ENCODE peak calls at places on chromosomes 12 and 14, in six cellular contexts. C is BJ; H is adrenal gland; T is MCF 10A; I is uterus; A is activated naive CD8-positive, alpha-beta T cell treated with anti-CD3 and anti-CD28 coated beads for 36 hours. V is an unnamed sample.

GRCh38 chr12:85029456-85029855 is 6.6 kb downstream of the TSPAN19 start:
- DNase-seq in C (no peak), H (no peak), T (peak), I (no peak), A (no peak), V (peak)

GRCh38 chr12:508795-509194 is 49.1 kb downstream of the B4GALNT3 start:
- DNase-seq in C (no peak), H (no peak), T (peak), I (no peak), A (no peak), V (no peak)

GRCh38 chr14:22563987-22564386 is 25.0 kb downstream of the DAD1 start:
- DNase-seq in C (no peak), H (no peak), T (no peak), I (no peak), A (no peak), V (no peak)

GRCh38 chr12:110844551-110845395 is 2.0 kb upstream of the CCDC63 start:
- DNase-seq in C (no peak), H (peak), T (peak), I (no peak), A (no peak), V (peak)

GRCh38 chr12:56487448-56488040 is 417 bp downstream of the GLS2 start:
- DNase-seq in C (no peak), H (peak), T (peak), I (peak), A (peak), V (no peak)

GRCh38 chr12:120276734-120277133 is 11.2 kb upstream of the PXN start:
- DNase-seq in C (no peak), H (no peak), T (peak), I (no peak), A (no peak), V (no peak)

GRCh38 chr12:3600039-3600720 is 109.2 kb downstream of the PRMT8 start:
- DNase-seq in C (no peak), H (no peak), T (no peak), I (no peak), A (no peak), V (no peak)

GRCh38 chr14:101716077-101716950 is 45.2 kb upstream of the PPP2R5C start:
- DNase-seq in C (no peak), H (no peak), T (no peak), I (no peak), A (no peak), V (no peak)

GRCh38 chr12:27585739-27586265 is 61.8 kb downstream of the PPFIBP1 start:
- DNase-seq in C (no peak), H (no peak), T (no peak), I (no peak), A (no peak), V (no peak)

GRCh38 chr14:39322807-39323206 is 89.1 kb downstream of the MIA2 start:
- DNase-seq in C (peak), H (no peak), T (no peak), I (no peak), A (no peak), V (no peak)

GRCh38 chr14:101774814-101775213 is 13.3 kb downstream of the PPP2R5C start:
- DNase-seq in C (no peak), H (no peak), T (no peak), I (no peak), A (no peak), V (no peak)

GRCh38 chr12:45974171-45974719 is 16.1 kb downstream of the SCAF11 start:
- DNase-seq in C (no peak), H (no peak), T (no peak), I (no peak), A (no peak), V (no peak)

GRCh38 chr14:70809238-70810214 is at the start of gene MAP3K9:
- DNase-seq in C (peak), H (peak), T (peak), I (peak), A (peak), V (no peak)

GRCh38 chr14:22282429-22282828 is 306.6 kb downstream of the DAD1 start:
- DNase-seq in C (no peak), H (no peak), T (no peak), I (no peak), A (no peak), V (no peak)

GRCh38 chr12:102917026-102917787 is at the start of gene PAH:
- DNase-seq in C (no peak), H (peak), T (no peak), I (no peak), A (peak), V (no peak)

GRCh38 chr14:93103392-93104080 is 12.2 kb downstream of the ITPK1 start:
- DNase-seq in C (no peak), H (peak), T (peak), I (no peak), A (peak), V (no peak)

GRCh38 chr14:23316300-23316699 is 5.0 kb upstream of the PABPN1 start:
- DNase-seq in C (no peak), H (no peak), T (no peak), I (no peak), A (no peak), V (no peak)

GRCh38 chr12:12405882-12406281 is 49.0 kb downstream of the BORCS5 start:
- DNase-seq in C (no peak), H (peak), T (peak), I (peak), A (no peak), V (no peak)

GRCh38 chr12:131745706-131746105 is 34.8 kb downstream of the SFSWAP start:
- DNase-seq in C (no peak), H (no peak), T (no peak), I (no peak), A (no peak), V (no peak)

GRCh38 chr12:112130461-112130998 is 5.2 kb downstream of the TRAFD1 start:
- DNase-seq in C (no peak), H (no peak), T (no peak), I (no peak), A (no peak), V (no peak)

GRCh38 chr12:57898308-57898970 is 42.9 kb upstream of the ATP23 start:
- DNase-seq in C (no peak), H (no peak), T (peak), I (no peak), A (peak), V (no peak)

GRCh38 chr14:81565441-81566290 is 32.0 kb upstream of the SEL1L start:
- DNase-seq in C (no peak), H (peak), T (peak), I (no peak), A (no peak), V (no peak)

GRCh38 chr12:119714614-119715267 is 46.8 kb downstream of the PRKAB1 start:
- DNase-seq in C (no peak), H (no peak), T (no peak), I (no peak), A (no peak), V (no peak)

GRCh38 chr12:93191956-93192355 is 185.8 kb upstream of the NUDT4 start:
- DNase-seq in C (peak), H (peak), T (no peak), I (peak), A (no peak), V (peak)

GRCh38 chr14:100145682-100146464 is 13.6 kb downstream of the DEGS2 start:
- DNase-seq in C (no peak), H (no peak), T (no peak), I (no peak), A (no peak), V (no peak)

GRCh38 chr14:72825486-72825885 is 68.4 kb downstream of the DPF3 start:
- DNase-seq in C (no peak), H (no peak), T (no peak), I (no peak), A (no peak), V (no peak)

GRCh38 chr12:5506821-5507231 is 74.9 kb downstream of the NTF3 start:
- DNase-seq in C (no peak), H (no peak), T (no peak), I (no peak), A (no peak), V (no peak)

GRCh38 chr12:79344855-79345840 is 345.6 kb downstream of the PAWR start:
- DNase-seq in C (no peak), H (peak), T (peak), I (no peak), A (peak), V (no peak)

GRCh38 chr14:81453166-81453766 is 53.1 kb upstream of the STON2 start:
- DNase-seq in C (no peak), H (peak), T (peak), I (peak), A (peak), V (no peak)

GRCh38 chr12:107775093-107775721 is 703 bp downstream of the ASCL4 start:
- DNase-seq in C (no peak), H (no peak), T (no peak), I (no peak), A (peak), V (no peak)

GRCh38 chr12:106521901-106522300 is 60.9 kb upstream of the RFX4 start:
- DNase-seq in C (no peak), H (no peak), T (no peak), I (no peak), A (no peak), V (no peak)

GRCh38 chr12:95852133-95852532 is 6.6 kb upstream of the SNRPF start:
- DNase-seq in C (no peak), H (no peak), T (no peak), I (no peak), A (no peak), V (no peak)

GRCh38 chr12:66240106-66240820 is 51.2 kb downstream of the IRAK3 start:
- DNase-seq in C (no peak), H (no peak), T (no peak), I (no peak), A (no peak), V (no peak)

GRCh38 chr12:40697566-40698257 is 5.5 kb downstream of the CNTN1 start:
- DNase-seq in C (no peak), H (no peak), T (peak), I (no peak), A (no peak), V (no peak)

GRCh38 chr12:26730546-26731085 is 102.4 kb downstream of the ITPR2 start:
- DNase-seq in C (no peak), H (no peak), T (no peak), I (no peak), A (no peak), V (no peak)

GRCh38 chr14:40476005-40476404 is 1043.8 kb upstream of the FBXO33 start:
- DNase-seq in C (no peak), H (no peak), T (no peak), I (no peak), A (no peak), V (no peak)

GRCh38 chr14:100645200-100645985 is 58.2 kb upstream of the BEGAIN start:
- DNase-seq in C (no peak), H (peak), T (peak), I (peak), A (peak), V (peak)

GRCh38 chr12:70049596-70050360 is 193.5 kb upstream of the CNOT2 start:
- DNase-seq in C (no peak), H (no peak), T (no peak), I (no peak), A (no peak), V (no peak)

GRCh38 chr14:101233391-101233790 is 327.9 kb upstream of the DIO3 start:
- DNase-seq in C (no peak), H (no peak), T (no peak), I (no peak), A (no peak), V (no peak)

V was measured in GM04504.